ENCODE peak calls at places on chromosomes 6 and 20, in five cellular contexts. Y, I, B, T and K are unnamed samples.
A peak's percentile ranks its signal among the peaks of the same experiment; 100 is the strongest.

GRCh38 chr20:21100590-21101452 is 5.3 kb downstream of the LINC00237 start:
- DNase-seq in T (no peak), I (no peak), Y (no peak), B (no peak), K (peak; percentile 46)

GRCh38 chr20:33410081-33410742 is 8.9 kb upstream of the CDK5RAP1 start:
- DNase-seq in I (no peak), B (no peak), Y (no peak), T (no peak), K (no peak)

GRCh38 chr20:43186312-43186711 is 3.4 kb downstream of the PTPRT start:
- DNase-seq in T (no peak), I (no peak), Y (no peak), B (no peak), K (no peak)

GRCh38 chr20:17818187-17818586 is 118.4 kb downstream of the BANF2 start:
- DNase-seq in Y (no peak), I (no peak), T (no peak), B (no peak), K (no peak)

GRCh38 chr6:85049282-85049681 is 284.9 kb upstream of the TBX18 start:
- DNase-seq in Y (no peak), B (no peak), I (no peak), T (no peak), K (no peak)

GRCh38 chr6:24330137-24330732 is 27.6 kb downstream of the DCDC2 start:
- DNase-seq in Y (no peak), B (no peak), I (no peak), T (no peak), K (no peak)

GRCh38 chr6:117389227-117390057 is 36.3 kb downstream of the ROS1 start:
- DNase-seq in I (no peak), B (no peak), Y (no peak), T (no peak), K (no peak)

GRCh38 chr6:36169023-36170007 is 27.2 kb upstream of the BRPF3 start:
- DNase-seq in I (no peak), Y (no peak), B (no peak), T (no peak), K (peak; percentile 31)

GRCh38 chr20:6397115-6397514 is 274.3 kb upstream of the FERMT1 start:
- DNase-seq in B (no peak), T (no peak), I (no peak), Y (no peak), K (no peak)

GRCh38 chr20:50690562-50690978 is 772 bp downstream of the RIPOR3 start:
- DNase-seq in B (no peak), Y (no peak), T (no peak), I (no peak), K (no peak)

GRCh38 chr6:81340946-81341345 is 411.5 kb downstream of the TENT5A start:
- DNase-seq in Y (no peak), I (no peak), T (no peak), B (no peak), K (no peak)

GRCh38 chr20:62453186-62453808 is 22.5 kb downstream of the GATA5 start:
- DNase-seq in B (no peak), Y (no peak), I (no peak), T (no peak), K (no peak)

GRCh38 chr20:32839227-32839981 is 19.3 kb upstream of the EFCAB8 start:
- DNase-seq in I (no peak), B (no peak), Y (no peak), T (no peak), K (no peak)

GRCh38 chr6:85418059-85418458 is 31.8 kb upstream of the NT5E start:
- DNase-seq in T (peak; percentile 63), B (no peak), Y (no peak), I (no peak), K (no peak)

GRCh38 chr6:137754366-137754765 is 112.7 kb upstream of the TNFAIP3 start:
- DNase-seq in T (no peak), B (no peak), Y (no peak), I (no peak), K (no peak)

GRCh38 chr6:39980839-39981580 is 46.7 kb upstream of the MOCS1 start:
- DNase-seq in T (peak; percentile 40), Y (no peak), I (no peak), B (peak; percentile 64), K (peak; percentile 13)

GRCh38 chr6:137013738-137014602 is 30.8 kb downstream of the IL20RA start:
- DNase-seq in B (peak; percentile 33), Y (no peak), T (peak; percentile 66), I (no peak), K (no peak)

GRCh38 chr6:141890661-141891060 is 242.1 kb upstream of the GJE1 start:
- DNase-seq in I (no peak), T (no peak), Y (no peak), B (no peak), K (no peak)

GRCh38 chr6:30884521-30885480 is 482 bp downstream of the DDR1 start:
- DNase-seq in B (peak; percentile 46), Y (peak; percentile 58), T (peak; percentile 7), I (peak; percentile 65), K (peak; percentile 82)

GRCh38 chr20:25270829-25271251 is 23.0 kb downstream of the PYGB start:
- DNase-seq in T (no peak), B (no peak), I (peak; percentile 27), Y (peak; percentile 6), K (no peak)

GRCh38 chr6:91045152-91045551 is 458.3 kb upstream of the MAP3K7 start:
- DNase-seq in T (no peak), B (no peak), Y (no peak), I (no peak), K (no peak)

GRCh38 chr20:9306521-9306920 is 207.9 kb upstream of the LAMP5 start:
- DNase-seq in T (peak; percentile 72), Y (no peak), I (no peak), B (no peak), K (no peak)

GRCh38 chr20:11320033-11320432 is 597.7 kb upstream of the BTBD3 start:
- DNase-seq in T (no peak), I (no peak), B (no peak), Y (no peak), K (no peak)

GRCh38 chr6:162443101-162443500 is 284.5 kb downstream of the PRKN start:
- DNase-seq in T (no peak), B (peak; percentile 78), I (no peak), Y (no peak), K (no peak)

GRCh38 chr6:50093938-50094272 is 44.2 kb upstream of the DEFB112 start:
- DNase-seq in B (no peak), I (no peak), T (no peak), Y (no peak), K (no peak)

GRCh38 chr20:6081236-6081635 is 27.4 kb upstream of the LRRN4 start:
- DNase-seq in Y (peak; percentile 21), T (peak; percentile 47), I (no peak), B (peak; percentile 11), K (no peak)

GRCh38 chr20:44901972-44902371 is 7.9 kb upstream of the PABPC1L start:
- DNase-seq in B (no peak), Y (no peak), I (no peak), T (peak; percentile 48), K (no peak)

DNA sequence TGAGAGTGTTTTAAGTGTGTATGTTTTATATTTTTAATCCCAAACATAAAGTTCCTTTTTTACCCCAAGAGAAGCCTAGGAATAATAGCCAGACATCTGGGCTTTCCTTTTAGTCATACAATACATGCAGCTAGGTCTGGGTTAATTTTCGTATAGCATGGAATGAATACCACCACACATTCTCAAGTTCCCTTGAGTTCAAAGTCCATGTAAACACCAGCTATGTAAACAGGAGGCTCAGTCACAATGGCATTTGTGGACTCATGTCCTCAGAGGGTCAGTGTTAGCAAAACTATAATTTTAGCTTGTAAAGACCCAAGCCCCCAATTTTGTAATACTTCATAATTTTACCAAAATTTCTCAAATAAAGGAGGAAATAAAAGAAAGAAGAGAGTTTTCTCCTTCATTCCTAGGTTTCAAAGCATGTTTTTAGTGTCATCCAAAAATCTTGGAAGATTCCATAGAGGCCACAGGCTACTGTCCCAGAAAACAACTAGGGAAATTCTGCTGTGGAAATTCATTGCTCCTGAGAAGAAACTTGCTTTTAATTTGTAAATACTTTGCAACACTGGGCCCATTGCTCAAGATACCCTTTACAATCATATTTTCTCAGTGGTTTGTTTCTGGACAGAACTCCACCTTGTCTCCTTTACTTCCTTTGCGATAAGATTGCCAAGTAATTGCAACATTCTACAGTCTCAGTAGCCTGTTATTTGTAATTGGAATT is 671.2 kb downstream of the COL12A1 start:
- DNase-seq in B (peak; percentile 67), I (no peak), T (no peak), Y (no peak), K (no peak)
- TF ChIP-seq CTCF in B (no peak), I (no peak), T (no peak), Y (no peak), K (no peak)

GRCh38 chr6:134435814-134436280 is 117.9 kb upstream of the SGK1 start:
- DNase-seq in I (no peak), T (no peak), Y (no peak), B (no peak), K (no peak)

GRCh38 chr6:134438825-134439224 is 120.9 kb upstream of the SGK1 start:
- DNase-seq in B (no peak), T (no peak), I (no peak), Y (no peak), K (no peak)

GRCh38 chr6:134436950-134437349 is 119.0 kb upstream of the SGK1 start:
- DNase-seq in I (no peak), Y (no peak), T (no peak), B (no peak), K (no peak)

GRCh38 chr6:134436281-134436815 is 118.4 kb upstream of the SGK1 start:
- DNase-seq in I (no peak), Y (peak; percentile 50), T (peak; percentile 96), B (peak; percentile 56), K (peak; percentile 62)

GRCh38 chr6:134437376-134437775 is 119.5 kb upstream of the SGK1 start:
- DNase-seq in B (peak; percentile 51), I (no peak), Y (no peak), T (peak; percentile 39), K (peak; percentile 36)
- TF ChIP-seq CTCF in B (no peak), I (no peak), Y (no peak), T (peak; percentile 51), K (no peak)

DNA sequence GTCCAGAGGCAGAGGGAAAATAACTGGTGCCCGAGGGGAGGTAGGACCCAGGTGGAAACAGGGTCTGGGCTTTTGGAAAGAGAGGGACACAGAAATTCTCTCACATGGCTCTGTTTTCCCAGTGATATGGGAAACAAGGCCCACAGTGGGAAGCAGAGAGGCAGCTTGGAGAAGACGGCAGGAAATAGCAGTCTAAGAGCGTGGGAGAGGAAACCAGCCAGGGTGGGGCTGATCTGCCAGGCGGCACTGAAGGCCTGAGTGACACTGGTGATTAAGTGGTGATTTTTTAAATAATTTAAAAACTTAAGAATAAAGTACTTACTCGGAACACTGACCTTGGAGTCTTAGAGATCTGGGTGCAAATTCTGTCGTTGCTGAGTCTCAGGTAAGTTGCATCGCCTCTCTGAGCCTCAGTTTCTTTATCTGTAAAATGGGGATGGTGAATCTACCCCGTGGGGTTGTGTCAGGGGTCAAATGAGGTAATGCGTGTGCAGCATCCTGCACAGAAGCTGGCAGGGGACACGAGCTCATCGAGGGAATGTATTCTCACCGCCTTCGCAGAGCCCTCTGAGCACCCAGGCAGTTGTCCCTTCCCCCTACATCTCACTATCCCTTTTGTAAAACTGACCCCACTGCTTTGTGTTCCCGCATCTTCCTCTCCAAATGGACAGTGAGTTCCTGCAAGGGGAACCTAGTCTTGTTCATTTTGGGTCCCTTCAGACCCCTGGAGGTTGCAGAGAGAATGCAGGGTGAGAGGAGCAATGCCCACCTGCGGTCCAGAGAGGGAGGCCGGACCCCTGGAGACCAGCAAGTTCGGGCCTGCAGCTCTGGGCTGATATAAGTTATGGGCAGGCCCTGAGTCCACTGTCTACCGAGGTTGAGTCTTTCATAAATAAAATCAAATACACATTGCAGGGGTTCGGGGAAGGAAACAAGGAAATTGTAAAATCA is 228.6 kb upstream of the PMEPA1 start:
- DNase-seq in T (no peak), B (no peak), Y (no peak), I (no peak), K (no peak)
- TF ChIP-seq CTCF in T (peak; percentile 19), B (no peak), Y (no peak), I (no peak), K (no peak)

GRCh38 chr6:4727671-4728435 is 48.4 kb upstream of the CDYL start:
- DNase-seq in T (peak; percentile 10), I (no peak), B (no peak), Y (no peak), K (no peak)
- TF ChIP-seq CTCF in T (peak; percentile 11), I (no peak), B (no peak), Y (no peak), K (peak; percentile 8)